ENCODE peak calls at places on chromosome 1, in seven cellular contexts. D is progenitor cell of endocrine pancreas; O is NCI-H524 treated with DMSO at 0.1 percent for 48 hours; F is stimulated activated CD8-positive, alpha-beta memory T cell treated with anti-CD3 and anti-CD28 coated beads, Interleukin-7, amount 100 ng/mL, for 24 hours; I is stimulated activated effector memory CD8-positive, alpha-beta T cell treated with anti-CD3 and anti-CD28 coated beads, Interleukin-12 subunit alpha, Interleukin-12 subunit beta, amount 100 ng/mL, for 72 hours; C is EL; Z is COLO829. V is an unnamed sample.

GRCh38 chr1:44377925-44378784 is 23.1 kb upstream of the ERI3 start:
- DNase-seq in D (peak), O (no peak), F (peak), I (peak), C (peak), Z (peak), V (peak)

GRCh38 chr1:225617956-225618355 is 35.0 kb downstream of the ENAH start:
- DNase-seq in D (no peak), O (peak), F (no peak), I (no peak), C (no peak), Z (no peak), V (no peak)

GRCh38 chr1:35506960-35507901 is 50.0 kb downstream of the KIAA0319L start:
- DNase-seq in D (no peak), O (no peak), F (no peak), I (no peak), C (no peak), Z (no peak), V (no peak)

GRCh38 chr1:6526316-6526715 is 28.0 kb downstream of the NOL9 start:
- DNase-seq in D (no peak), O (no peak), F (no peak), I (no peak), C (no peak), Z (no peak), V (no peak)

GRCh38 chr1:149936076-149936991 is at the start of gene MTMR11:
- DNase-seq in D (no peak), O (no peak), F (no peak), I (no peak), C (peak), Z (peak), V (peak)

GRCh38 chr1:173249349-173249748 is 42.2 kb upstream of the TNFSF4 start:
- DNase-seq in D (no peak), O (no peak), F (no peak), I (no peak), C (no peak), Z (no peak), V (no peak)

GRCh38 chr1:35936828-35937227 is 5.9 kb downstream of the AGO3 start:
- DNase-seq in D (no peak), O (no peak), F (no peak), I (no peak), C (no peak), Z (no peak), V (no peak)

GRCh38 chr1:7150951-7151350 is 365.7 kb downstream of the CAMTA1 start:
- DNase-seq in D (no peak), O (no peak), F (no peak), I (no peak), C (no peak), Z (no peak), V (no peak)

GRCh38 chr1:58968360-58968952 is 184.6 kb upstream of the JUN start:
- DNase-seq in D (no peak), O (no peak), F (no peak), I (peak), C (no peak), Z (no peak), V (no peak)

GRCh38 chr1:84117868-84118267 is 26.2 kb upstream of the PRKACB start:
- DNase-seq in D (no peak), O (no peak), F (no peak), I (no peak), C (peak), Z (no peak), V (peak)

GRCh38 chr1:210726621-210727020 is 397.9 kb downstream of the HHAT start:
- DNase-seq in D (peak), O (no peak), F (no peak), I (no peak), C (peak), Z (peak), V (peak)

V was measured in ELR.